ENCODE peak calls at places on chromosome 3, in seven cellular contexts. One of them, this sample, is unnamed.

GRCh38 chr3:60636846-60637245 is 614.4 kb downstream of the FHIT start:
- ATAC-seq in PC-3: peak; percentile 65
- ATAC-seq in right cardiac atrium: no peak
- ATAC-seq in activated CD8-positive, alpha-beta memory T cell treated with anti-CD3 and anti-CD28 coated beads, Interleukin-2, amount 10 ng/mL, durations not matched to agents 7 days and 5 days: no peak
- ATAC-seq in naive thymus-derived CD8-positive, alpha-beta T cell: no peak
- ATAC-seq in stimulated activated effector memory CD8-positive, alpha-beta T cell treated with anti-CD3 and anti-CD28 coated beads, Interleukin-12 subunit alpha, Interleukin-12 subunit beta, amount 100 ng/mL, for 72 hours: no peak
- ATAC-seq in omental fat pad: no peak
- ATAC-seq in this sample: no peak

GRCh38 chr3:192841428-192841827 is 76.2 kb downstream of the MB21D2 start:
- ATAC-seq in PC-3: no peak
- ATAC-seq in right cardiac atrium: no peak
- ATAC-seq in activated CD8-positive, alpha-beta memory T cell treated with anti-CD3 and anti-CD28 coated beads, Interleukin-2, amount 10 ng/mL, durations not matched to agents 7 days and 5 days: no peak
- ATAC-seq in naive thymus-derived CD8-positive, alpha-beta T cell: no peak
- ATAC-seq in stimulated activated effector memory CD8-positive, alpha-beta T cell treated with anti-CD3 and anti-CD28 coated beads, Interleukin-12 subunit alpha, Interleukin-12 subunit beta, amount 100 ng/mL, for 72 hours: no peak
- ATAC-seq in omental fat pad: no peak
- ATAC-seq in this sample: no peak

GRCh38 chr3:134059680-134060560 is 30.2 kb upstream of the SLCO2A1 start:
- ATAC-seq in PC-3: no peak
- ATAC-seq in right cardiac atrium: peak; percentile 59
- ATAC-seq in activated CD8-positive, alpha-beta memory T cell treated with anti-CD3 and anti-CD28 coated beads, Interleukin-2, amount 10 ng/mL, durations not matched to agents 7 days and 5 days: no peak
- ATAC-seq in naive thymus-derived CD8-positive, alpha-beta T cell: no peak
- ATAC-seq in stimulated activated effector memory CD8-positive, alpha-beta T cell treated with anti-CD3 and anti-CD28 coated beads, Interleukin-12 subunit alpha, Interleukin-12 subunit beta, amount 100 ng/mL, for 72 hours: no peak
- ATAC-seq in omental fat pad: no peak
- ATAC-seq in this sample: no peak

GRCh38 chr3:49377483-49377882 is 19.3 kb upstream of the GPX1 start:
- ATAC-seq in PC-3: peak; percentile 39
- ATAC-seq in right cardiac atrium: peak; percentile 19
- ATAC-seq in activated CD8-positive, alpha-beta memory T cell treated with anti-CD3 and anti-CD28 coated beads, Interleukin-2, amount 10 ng/mL, durations not matched to agents 7 days and 5 days: peak; percentile 89
- ATAC-seq in naive thymus-derived CD8-positive, alpha-beta T cell: peak; percentile 63
- ATAC-seq in stimulated activated effector memory CD8-positive, alpha-beta T cell treated with anti-CD3 and anti-CD28 coated beads, Interleukin-12 subunit alpha, Interleukin-12 subunit beta, amount 100 ng/mL, for 72 hours: peak; percentile 98
- ATAC-seq in omental fat pad: peak; percentile 33
- ATAC-seq in this sample: peak; percentile 94

GRCh38 chr3:12308517-12308916 is 19.6 kb downstream of the PPARG start:
- ATAC-seq in PC-3: peak; percentile 54
- ATAC-seq in right cardiac atrium: no peak
- ATAC-seq in activated CD8-positive, alpha-beta memory T cell treated with anti-CD3 and anti-CD28 coated beads, Interleukin-2, amount 10 ng/mL, durations not matched to agents 7 days and 5 days: no peak
- ATAC-seq in naive thymus-derived CD8-positive, alpha-beta T cell: no peak
- ATAC-seq in stimulated activated effector memory CD8-positive, alpha-beta T cell treated with anti-CD3 and anti-CD28 coated beads, Interleukin-12 subunit alpha, Interleukin-12 subunit beta, amount 100 ng/mL, for 72 hours: peak; percentile 82
- ATAC-seq in omental fat pad: no peak
- ATAC-seq in this sample: peak; percentile 46

GRCh38 chr3:43794776-43795175 is 104.0 kb downstream of the ABHD5 start:
- ATAC-seq in PC-3: peak; percentile 53
- ATAC-seq in right cardiac atrium: no peak
- ATAC-seq in activated CD8-positive, alpha-beta memory T cell treated with anti-CD3 and anti-CD28 coated beads, Interleukin-2, amount 10 ng/mL, durations not matched to agents 7 days and 5 days: no peak
- ATAC-seq in naive thymus-derived CD8-positive, alpha-beta T cell: no peak
- ATAC-seq in stimulated activated effector memory CD8-positive, alpha-beta T cell treated with anti-CD3 and anti-CD28 coated beads, Interleukin-12 subunit alpha, Interleukin-12 subunit beta, amount 100 ng/mL, for 72 hours: no peak
- ATAC-seq in omental fat pad: no peak
- ATAC-seq in this sample: no peak

GRCh38 chr3:167450195-167450594 is 23.6 kb downstream of the SERPINI2 start:
- ATAC-seq in PC-3: no peak
- ATAC-seq in right cardiac atrium: no peak
- ATAC-seq in activated CD8-positive, alpha-beta memory T cell treated with anti-CD3 and anti-CD28 coated beads, Interleukin-2, amount 10 ng/mL, durations not matched to agents 7 days and 5 days: no peak
- ATAC-seq in naive thymus-derived CD8-positive, alpha-beta T cell: no peak
- ATAC-seq in stimulated activated effector memory CD8-positive, alpha-beta T cell treated with anti-CD3 and anti-CD28 coated beads, Interleukin-12 subunit alpha, Interleukin-12 subunit beta, amount 100 ng/mL, for 72 hours: no peak
- ATAC-seq in omental fat pad: no peak
- ATAC-seq in this sample: no peak

GRCh38 chr3:195522254-195523023 is 20.7 kb downstream of the PPP1R2 start:
- ATAC-seq in PC-3: no peak
- ATAC-seq in right cardiac atrium: no peak
- ATAC-seq in activated CD8-positive, alpha-beta memory T cell treated with anti-CD3 and anti-CD28 coated beads, Interleukin-2, amount 10 ng/mL, durations not matched to agents 7 days and 5 days: peak; percentile 38
- ATAC-seq in naive thymus-derived CD8-positive, alpha-beta T cell: no peak
- ATAC-seq in stimulated activated effector memory CD8-positive, alpha-beta T cell treated with anti-CD3 and anti-CD28 coated beads, Interleukin-12 subunit alpha, Interleukin-12 subunit beta, amount 100 ng/mL, for 72 hours: no peak
- ATAC-seq in omental fat pad: no peak
- ATAC-seq in this sample: no peak

GRCh38 chr3:105504440-105504951 is 137.8 kb downstream of the ALCAM start:
- ATAC-seq in PC-3: no peak
- ATAC-seq in right cardiac atrium: no peak
- ATAC-seq in activated CD8-positive, alpha-beta memory T cell treated with anti-CD3 and anti-CD28 coated beads, Interleukin-2, amount 10 ng/mL, durations not matched to agents 7 days and 5 days: no peak
- ATAC-seq in naive thymus-derived CD8-positive, alpha-beta T cell: no peak
- ATAC-seq in stimulated activated effector memory CD8-positive, alpha-beta T cell treated with anti-CD3 and anti-CD28 coated beads, Interleukin-12 subunit alpha, Interleukin-12 subunit beta, amount 100 ng/mL, for 72 hours: no peak
- ATAC-seq in omental fat pad: no peak
- ATAC-seq in this sample: no peak

GRCh38 chr3:101544181-101544850 is 17.4 kb upstream of the TRMT10C start:
- ATAC-seq in PC-3: peak; percentile 77
- ATAC-seq in right cardiac atrium: no peak
- ATAC-seq in activated CD8-positive, alpha-beta memory T cell treated with anti-CD3 and anti-CD28 coated beads, Interleukin-2, amount 10 ng/mL, durations not matched to agents 7 days and 5 days: peak; percentile 60
- ATAC-seq in naive thymus-derived CD8-positive, alpha-beta T cell: no peak
- ATAC-seq in stimulated activated effector memory CD8-positive, alpha-beta T cell treated with anti-CD3 and anti-CD28 coated beads, Interleukin-12 subunit alpha, Interleukin-12 subunit beta, amount 100 ng/mL, for 72 hours: peak; percentile 71
- ATAC-seq in omental fat pad: no peak
- ATAC-seq in this sample: peak; percentile 75

GRCh38 chr3:128281461-128282367 is 128.4 kb downstream of the EEFSEC start:
- ATAC-seq in PC-3: no peak
- ATAC-seq in right cardiac atrium: no peak
- ATAC-seq in activated CD8-positive, alpha-beta memory T cell treated with anti-CD3 and anti-CD28 coated beads, Interleukin-2, amount 10 ng/mL, durations not matched to agents 7 days and 5 days: no peak
- ATAC-seq in naive thymus-derived CD8-positive, alpha-beta T cell: no peak
- ATAC-seq in stimulated activated effector memory CD8-positive, alpha-beta T cell treated with anti-CD3 and anti-CD28 coated beads, Interleukin-12 subunit alpha, Interleukin-12 subunit beta, amount 100 ng/mL, for 72 hours: no peak
- ATAC-seq in omental fat pad: no peak
- ATAC-seq in this sample: no peak

GRCh38 chr3:89948008-89948407 is 840.6 kb downstream of the EPHA3 start:
- ATAC-seq in PC-3: no peak
- ATAC-seq in right cardiac atrium: no peak
- ATAC-seq in activated CD8-positive, alpha-beta memory T cell treated with anti-CD3 and anti-CD28 coated beads, Interleukin-2, amount 10 ng/mL, durations not matched to agents 7 days and 5 days: no peak
- ATAC-seq in naive thymus-derived CD8-positive, alpha-beta T cell: no peak
- ATAC-seq in stimulated activated effector memory CD8-positive, alpha-beta T cell treated with anti-CD3 and anti-CD28 coated beads, Interleukin-12 subunit alpha, Interleukin-12 subunit beta, amount 100 ng/mL, for 72 hours: no peak
- ATAC-seq in omental fat pad: no peak
- ATAC-seq in this sample: no peak

GRCh38 chr3:188507244-188507720 is 353.3 kb downstream of the LPP start:
- ATAC-seq in PC-3: no peak
- ATAC-seq in right cardiac atrium: peak; percentile 79
- ATAC-seq in activated CD8-positive, alpha-beta memory T cell treated with anti-CD3 and anti-CD28 coated beads, Interleukin-2, amount 10 ng/mL, durations not matched to agents 7 days and 5 days: no peak
- ATAC-seq in naive thymus-derived CD8-positive, alpha-beta T cell: no peak
- ATAC-seq in stimulated activated effector memory CD8-positive, alpha-beta T cell treated with anti-CD3 and anti-CD28 coated beads, Interleukin-12 subunit alpha, Interleukin-12 subunit beta, amount 100 ng/mL, for 72 hours: no peak
- ATAC-seq in omental fat pad: no peak
- ATAC-seq in this sample: no peak

GRCh38 chr3:195178124-195178910 is 92.6 kb downstream of the XXYLT1 start:
- ATAC-seq in PC-3: no peak
- ATAC-seq in right cardiac atrium: peak; percentile 62
- ATAC-seq in activated CD8-positive, alpha-beta memory T cell treated with anti-CD3 and anti-CD28 coated beads, Interleukin-2, amount 10 ng/mL, durations not matched to agents 7 days and 5 days: no peak
- ATAC-seq in naive thymus-derived CD8-positive, alpha-beta T cell: no peak
- ATAC-seq in stimulated activated effector memory CD8-positive, alpha-beta T cell treated with anti-CD3 and anti-CD28 coated beads, Interleukin-12 subunit alpha, Interleukin-12 subunit beta, amount 100 ng/mL, for 72 hours: no peak
- ATAC-seq in omental fat pad: no peak
- ATAC-seq in this sample: no peak

GRCh38 chr3:9067352-9067975 is 104.2 kb upstream of the RAD18 start:
- ATAC-seq in PC-3: peak; percentile 94
- ATAC-seq in right cardiac atrium: peak; percentile 72
- ATAC-seq in activated CD8-positive, alpha-beta memory T cell treated with anti-CD3 and anti-CD28 coated beads, Interleukin-2, amount 10 ng/mL, durations not matched to agents 7 days and 5 days: no peak
- ATAC-seq in naive thymus-derived CD8-positive, alpha-beta T cell: no peak
- ATAC-seq in stimulated activated effector memory CD8-positive, alpha-beta T cell treated with anti-CD3 and anti-CD28 coated beads, Interleukin-12 subunit alpha, Interleukin-12 subunit beta, amount 100 ng/mL, for 72 hours: peak; percentile 36
- ATAC-seq in omental fat pad: peak; percentile 53
- ATAC-seq in this sample: peak; percentile 46

GRCh38 chr3:38738630-38739395 is 77.2 kb downstream of the SCN10A start:
- ATAC-seq in PC-3: peak; percentile 49
- ATAC-seq in right cardiac atrium: peak; percentile 59
- ATAC-seq in activated CD8-positive, alpha-beta memory T cell treated with anti-CD3 and anti-CD28 coated beads, Interleukin-2, amount 10 ng/mL, durations not matched to agents 7 days and 5 days: peak; percentile 39
- ATAC-seq in naive thymus-derived CD8-positive, alpha-beta T cell: no peak
- ATAC-seq in stimulated activated effector memory CD8-positive, alpha-beta T cell treated with anti-CD3 and anti-CD28 coated beads, Interleukin-12 subunit alpha, Interleukin-12 subunit beta, amount 100 ng/mL, for 72 hours: no peak
- ATAC-seq in omental fat pad: no peak
- ATAC-seq in this sample: no peak

GRCh38 chr3:45706133-45706808 is 17.1 kb downstream of the SACM1L start:
- ATAC-seq in PC-3: no peak
- ATAC-seq in right cardiac atrium: no peak
- ATAC-seq in activated CD8-positive, alpha-beta memory T cell treated with anti-CD3 and anti-CD28 coated beads, Interleukin-2, amount 10 ng/mL, durations not matched to agents 7 days and 5 days: peak; percentile 20
- ATAC-seq in naive thymus-derived CD8-positive, alpha-beta T cell: no peak
- ATAC-seq in stimulated activated effector memory CD8-positive, alpha-beta T cell treated with anti-CD3 and anti-CD28 coated beads, Interleukin-12 subunit alpha, Interleukin-12 subunit beta, amount 100 ng/mL, for 72 hours: peak; percentile 68
- ATAC-seq in omental fat pad: no peak
- ATAC-seq in this sample: peak; percentile 40

GRCh38 chr3:98567646-98568280 is 25.6 kb downstream of the CPOX start:
- ATAC-seq in PC-3: no peak
- ATAC-seq in right cardiac atrium: no peak
- ATAC-seq in activated CD8-positive, alpha-beta memory T cell treated with anti-CD3 and anti-CD28 coated beads, Interleukin-2, amount 10 ng/mL, durations not matched to agents 7 days and 5 days: peak; percentile 55
- ATAC-seq in naive thymus-derived CD8-positive, alpha-beta T cell: no peak
- ATAC-seq in stimulated activated effector memory CD8-positive, alpha-beta T cell treated with anti-CD3 and anti-CD28 coated beads, Interleukin-12 subunit alpha, Interleukin-12 subunit beta, amount 100 ng/mL, for 72 hours: peak; percentile 81
- ATAC-seq in omental fat pad: no peak
- ATAC-seq in this sample: peak; percentile 64

GRCh38 chr3:69772152-69772867 is 33.0 kb downstream of the MITF start:
- ATAC-seq in PC-3: no peak
- ATAC-seq in right cardiac atrium: peak; percentile 68
- ATAC-seq in activated CD8-positive, alpha-beta memory T cell treated with anti-CD3 and anti-CD28 coated beads, Interleukin-2, amount 10 ng/mL, durations not matched to agents 7 days and 5 days: no peak
- ATAC-seq in naive thymus-derived CD8-positive, alpha-beta T cell: no peak
- ATAC-seq in stimulated activated effector memory CD8-positive, alpha-beta T cell treated with anti-CD3 and anti-CD28 coated beads, Interleukin-12 subunit alpha, Interleukin-12 subunit beta, amount 100 ng/mL, for 72 hours: no peak
- ATAC-seq in omental fat pad: no peak
- ATAC-seq in this sample: no peak

GRCh38 chr3:12903000-12903800 is 61.8 kb upstream of the RPL32 start:
- ATAC-seq in PC-3: no peak
- ATAC-seq in right cardiac atrium: no peak
- ATAC-seq in activated CD8-positive, alpha-beta memory T cell treated with anti-CD3 and anti-CD28 coated beads, Interleukin-2, amount 10 ng/mL, durations not matched to agents 7 days and 5 days: no peak
- ATAC-seq in naive thymus-derived CD8-positive, alpha-beta T cell: peak; percentile 25
- ATAC-seq in stimulated activated effector memory CD8-positive, alpha-beta T cell treated with anti-CD3 and anti-CD28 coated beads, Interleukin-12 subunit alpha, Interleukin-12 subunit beta, amount 100 ng/mL, for 72 hours: no peak
- ATAC-seq in omental fat pad: no peak
- ATAC-seq in this sample: peak; percentile 9

GRCh38 chr3:114624676-114625181 is 330.9 kb downstream of the TIGIT start:
- ATAC-seq in PC-3: peak; percentile 100
- ATAC-seq in right cardiac atrium: peak; percentile 96
- ATAC-seq in activated CD8-positive, alpha-beta memory T cell treated with anti-CD3 and anti-CD28 coated beads, Interleukin-2, amount 10 ng/mL, durations not matched to agents 7 days and 5 days: no peak
- ATAC-seq in naive thymus-derived CD8-positive, alpha-beta T cell: no peak
- ATAC-seq in stimulated activated effector memory CD8-positive, alpha-beta T cell treated with anti-CD3 and anti-CD28 coated beads, Interleukin-12 subunit alpha, Interleukin-12 subunit beta, amount 100 ng/mL, for 72 hours: peak; percentile 59
- ATAC-seq in omental fat pad: peak; percentile 98
- ATAC-seq in this sample: peak; percentile 32

This sample was measured in activated T-helper 17 cell treated with anti-CD3 and anti-CD28 coated beads, Interleukin-2, amount 50 U/mL, for 72 hours.